ENCODE peak calls at places on chromosomes 12 and 14, in eight cellular contexts. O, F, L, R, N, S, H and E are unnamed samples.

GRCh38 chr14:22471545-22472121 is 117.4 kb downstream of the DAD1 start:
- DNase-seq in O (peak), F (no peak), L (peak), R (peak), N (no peak), S (peak), H (peak), E (no peak)

GRCh38 chr12:116604883-116605641 is 45.9 kb downstream of the MAP1LC3B2 start:
- DNase-seq in O (no peak), F (no peak), L (no peak), R (no peak), N (no peak), S (no peak), H (no peak), E (no peak)

GRCh38 chr12:7916936-7917335 is 19.1 kb downstream of the SLC2A3 start:
- DNase-seq in O (no peak), F (no peak), L (no peak), R (no peak), N (no peak), S (no peak), H (no peak), E (no peak)

GRCh38 chr12:98373019-98373554 is 142.3 kb upstream of the TMPO start:
- DNase-seq in O (peak), F (no peak), L (peak), R (no peak), N (no peak), S (no peak), H (peak), E (no peak)

GRCh38 chr12:42846782-42847181 is 257.2 kb upstream of the PRICKLE1 start:
- DNase-seq in O (no peak), F (no peak), L (no peak), R (no peak), N (no peak), S (no peak), H (no peak), E (no peak)

GRCh38 chr14:95250936-95251335 is 68.8 kb downstream of the CLMN start:
- DNase-seq in O (no peak), F (no peak), L (no peak), R (no peak), N (no peak), S (peak), H (no peak), E (no peak)

GRCh38 chr14:33774866-33775519 is 175.9 kb downstream of the EGLN3 start:
- DNase-seq in O (no peak), F (no peak), L (no peak), R (no peak), N (no peak), S (no peak), H (no peak), E (no peak)

GRCh38 chr12:19894803-19895202 is 455.5 kb downstream of the AEBP2 start:
- DNase-seq in O (no peak), F (no peak), L (no peak), R (no peak), N (no peak), S (no peak), H (no peak), E (no peak)

GRCh38 chr14:61695695-61696527 is 598 bp downstream of the HIF1A start:
- DNase-seq in O (peak), F (peak), L (peak), R (peak), N (peak), S (peak), H (peak), E (peak)

GRCh38 chr14:58455593-58456265 is 28.2 kb downstream of the KIAA0586 start:
- DNase-seq in O (no peak), F (no peak), L (peak), R (no peak), N (no peak), S (no peak), H (no peak), E (no peak)
- TF ChIP-seq EP300 in O (no peak), F (no peak), L (no peak), R (no peak), N (no peak), S (no peak), H (no peak), E (no peak)

GRCh38 chr12:948238-948637 is 1.3 kb downstream of the RAD52 start:
- DNase-seq in O (no peak), F (no peak), L (no peak), R (no peak), N (no peak), S (peak), H (no peak), E (no peak)

GRCh38 chr12:943051-943450 is 6.4 kb downstream of the RAD52 start:
- DNase-seq in O (no peak), F (no peak), L (no peak), R (no peak), N (no peak), S (peak), H (no peak), E (no peak)

GRCh38 chr12:946656-947055 is 2.8 kb downstream of the RAD52 start:
- DNase-seq in O (no peak), F (no peak), L (no peak), R (no peak), N (no peak), S (no peak), H (no peak), E (no peak)

GRCh38 chr12:944201-944600 is 5.3 kb downstream of the RAD52 start:
- DNase-seq in O (no peak), F (no peak), L (no peak), R (no peak), N (no peak), S (peak), H (no peak), E (no peak)

DNA sequence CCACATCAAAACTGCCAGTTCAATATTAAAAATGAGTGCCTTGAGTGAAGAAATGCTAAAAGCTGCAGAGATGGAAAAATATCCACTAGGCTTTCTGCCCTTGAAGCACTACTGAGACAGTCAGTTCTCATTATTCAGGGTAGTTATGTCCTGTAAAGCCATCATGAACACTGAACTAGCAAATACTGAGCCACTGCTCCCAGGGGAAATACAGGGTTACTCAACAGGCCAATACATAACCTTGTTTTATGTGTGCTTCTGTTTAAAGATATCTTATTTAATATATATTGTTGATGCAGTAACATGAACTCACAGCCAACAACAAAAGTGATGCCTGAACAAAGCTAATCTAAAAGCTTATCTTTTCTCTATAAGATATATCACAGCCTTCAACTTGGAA is 3.3 kb downstream of the RAD52 start:
- DNase-seq in O (no peak), F (no peak), L (no peak), R (no peak), N (no peak), S (no peak), H (no peak), E (no peak)
- TF ChIP-seq EP300 in O (no peak), F (no peak), L (no peak), R (no peak), N (no peak), S (no peak), H (no peak), E (no peak)

GRCh38 chr14:100407376-100408102 is 84.4 kb downstream of the SLC25A47 start:
- DNase-seq in O (no peak), F (no peak), L (no peak), R (no peak), N (no peak), S (no peak), H (no peak), E (no peak)

GRCh38 chr14:100406505-100407131 is 83.5 kb downstream of the SLC25A47 start:
- DNase-seq in O (peak), F (no peak), L (peak), R (no peak), N (peak), S (peak), H (no peak), E (no peak)

GRCh38 chr14:100410056-100410565 is 87.0 kb downstream of the SLC25A47 start:
- DNase-seq in O (no peak), F (no peak), L (no peak), R (no peak), N (no peak), S (no peak), H (no peak), E (no peak)

GRCh38 chr14:100409016-100409385 is 85.9 kb downstream of the SLC25A47 start:
- DNase-seq in O (peak), F (no peak), L (no peak), R (no peak), N (no peak), S (no peak), H (peak), E (no peak)

DNA sequence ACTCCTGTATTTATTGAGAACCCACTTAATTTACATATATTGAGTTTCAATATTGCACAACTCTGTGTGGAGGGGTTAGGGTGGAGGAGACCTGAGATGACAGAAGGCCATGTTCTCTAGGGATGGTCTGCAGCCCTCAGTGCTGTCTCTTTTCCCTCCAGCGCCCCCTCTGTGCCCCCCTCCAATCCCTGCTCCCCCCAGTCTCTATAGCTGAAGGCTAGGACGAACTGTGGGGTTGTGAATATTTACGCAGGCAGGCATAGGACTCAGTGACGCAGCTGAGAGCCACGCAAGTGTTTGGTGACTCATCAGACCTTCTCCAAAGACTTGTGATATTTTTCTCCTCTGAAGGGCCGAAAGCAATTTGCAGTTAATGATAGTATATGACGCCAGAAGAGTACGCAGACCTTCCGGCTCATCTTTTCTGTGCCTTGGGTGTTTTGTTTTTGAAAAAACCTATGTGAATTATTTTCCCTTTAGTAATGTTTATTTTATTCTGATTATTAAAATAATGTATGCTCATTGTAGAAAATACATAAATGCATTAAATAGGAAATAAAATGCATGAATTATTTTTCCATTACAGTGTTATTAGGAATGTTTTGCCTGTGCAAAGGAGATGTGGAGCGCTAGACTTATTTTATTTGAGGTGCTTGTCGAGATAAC is 85.3 kb downstream of the SLC25A47 start:
- DNase-seq in O (peak), F (no peak), L (peak), R (no peak), N (no peak), S (no peak), H (no peak), E (no peak)
- TF ChIP-seq EP300 in O (no peak), F (no peak), L (peak), R (no peak), N (no peak), S (no peak), H (no peak), E (no peak)

DNA sequence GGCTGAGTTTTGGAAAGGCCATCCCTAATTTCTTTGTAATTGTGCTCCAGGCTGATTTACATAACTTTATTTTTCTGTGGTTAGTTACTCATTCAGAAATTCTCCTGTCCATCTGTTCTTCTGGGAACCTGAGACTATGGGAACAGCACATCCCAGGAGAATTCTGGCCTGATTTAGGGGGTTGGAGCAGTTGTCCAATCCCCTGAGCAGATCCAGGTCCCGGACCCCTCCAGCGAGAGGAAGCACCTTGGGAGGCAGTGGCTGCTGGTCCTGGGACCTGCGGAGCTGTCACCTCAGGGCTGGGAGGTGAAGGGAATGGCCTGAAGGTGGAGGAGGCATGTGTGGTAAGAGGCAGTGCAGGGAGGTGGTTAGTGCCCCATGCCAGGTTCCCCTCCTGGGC is 40.4 kb downstream of the TSPAN9 start:
- DNase-seq in O (no peak), F (no peak), L (no peak), R (no peak), N (no peak), S (no peak), H (no peak), E (no peak)
- TF ChIP-seq EP300 in O (no peak), F (no peak), L (no peak), R (no peak), N (no peak), S (no peak), H (peak), E (no peak)

DNA sequence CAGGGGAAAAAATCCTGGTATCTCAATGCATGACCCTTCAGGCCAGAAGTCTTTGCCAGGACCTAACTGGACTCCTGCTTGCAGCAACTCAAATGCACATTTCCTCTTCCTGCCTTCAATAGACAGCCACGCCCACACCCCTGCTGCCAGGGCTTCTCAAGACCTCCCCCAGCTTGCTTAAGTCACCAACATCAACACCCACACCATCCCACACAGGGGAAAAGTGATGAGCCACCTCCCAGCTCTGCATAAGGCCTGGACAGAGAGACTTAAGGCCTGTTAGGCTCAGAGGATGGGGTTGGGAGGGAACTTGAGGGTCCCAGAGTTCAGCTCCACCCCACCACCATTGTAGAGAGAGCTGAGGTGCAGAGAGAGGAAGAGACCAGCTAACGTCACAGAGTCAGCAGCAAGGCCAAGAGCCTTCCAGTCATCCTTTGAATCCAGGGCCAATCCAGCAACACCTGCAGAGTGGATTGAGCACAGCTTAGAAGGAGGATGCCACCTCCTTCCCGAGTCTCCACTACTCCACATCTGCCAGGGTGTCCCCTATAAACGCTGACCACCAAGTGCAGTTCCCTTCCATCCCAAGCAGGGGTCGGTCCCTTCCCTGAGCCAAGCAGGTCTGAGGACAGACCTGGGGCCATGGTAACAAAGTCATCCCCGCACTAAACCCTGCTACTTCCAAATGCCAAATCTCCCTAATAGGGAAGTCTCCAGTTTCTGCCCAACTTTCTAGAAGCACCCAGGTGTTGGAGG is 50.0 kb downstream of the KDM2B start:
- DNase-seq in O (peak), F (peak), L (peak), R (no peak), N (peak), S (peak), H (no peak), E (no peak)
- TF ChIP-seq EP300 in O (no peak), F (no peak), L (no peak), R (no peak), N (no peak), S (no peak), H (no peak), E (no peak)

DNA sequence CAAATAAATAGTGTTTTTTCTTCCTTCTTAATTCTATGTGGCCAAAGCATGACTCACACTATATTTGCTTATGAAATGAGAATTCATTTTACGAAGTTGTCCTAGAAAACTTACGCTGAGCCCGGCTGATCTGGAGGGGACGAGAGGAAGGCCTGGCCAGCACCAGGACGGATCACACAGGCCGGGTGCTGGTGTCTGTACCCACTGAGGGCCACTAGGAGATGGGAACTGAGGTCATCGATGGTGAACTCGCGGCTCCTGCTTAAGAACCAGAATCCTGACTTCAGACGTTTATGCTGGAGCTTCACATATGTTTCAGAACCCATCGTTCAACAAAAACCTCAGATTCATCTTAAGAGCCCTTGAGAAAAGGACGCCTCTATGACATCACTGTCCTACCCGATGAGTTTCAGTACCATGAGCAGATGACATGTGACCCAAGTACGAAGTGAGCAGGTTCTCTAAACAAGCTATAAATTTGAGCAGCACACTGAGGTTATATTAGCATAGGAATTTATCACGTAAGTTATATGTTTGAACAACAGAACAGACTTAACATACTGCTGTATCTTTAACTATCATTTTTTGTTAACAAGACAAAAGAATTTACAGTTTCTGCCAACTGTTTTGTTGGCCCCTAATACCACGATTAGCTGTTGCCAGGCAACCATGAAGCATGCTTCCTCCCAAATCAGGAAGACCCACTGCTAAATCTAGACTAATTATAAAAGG is 111.9 kb downstream of the FOXN3 start:
- DNase-seq in O (no peak), F (no peak), L (no peak), R (no peak), N (no peak), S (no peak), H (peak), E (no peak)
- TF ChIP-seq EP300 in O (no peak), F (no peak), L (no peak), R (no peak), N (no peak), S (no peak), H (no peak), E (no peak)

GRCh38 chr14:67785270-67786109 is 30.9 kb downstream of the ZFYVE26 start:
- DNase-seq in O (no peak), F (no peak), L (no peak), R (no peak), N (no peak), S (no peak), H (no peak), E (no peak)
- TF ChIP-seq EP300 in O (no peak), F (no peak), L (no peak), R (no peak), N (no peak), S (no peak), H (no peak), E (no peak)

GRCh38 chr12:117878598-117878997 is 90.2 kb downstream of the KSR2 start:
- DNase-seq in O (no peak), F (no peak), L (no peak), R (no peak), N (no peak), S (no peak), H (no peak), E (no peak)

GRCh38 chr12:117875652-117876491 is 92.9 kb downstream of the KSR2 start:
- DNase-seq in O (no peak), F (no peak), L (no peak), R (peak), N (no peak), S (no peak), H (peak), E (no peak)

GRCh38 chr12:117876492-117876816 is 92.3 kb downstream of the KSR2 start:
- DNase-seq in O (no peak), F (no peak), L (no peak), R (no peak), N (no peak), S (no peak), H (no peak), E (no peak)

GRCh38 chr12:117872521-117873169 is 96.1 kb downstream of the KSR2 start:
- DNase-seq in O (no peak), F (no peak), L (no peak), R (no peak), N (no peak), S (no peak), H (no peak), E (no peak)

GRCh38 chr12:117874842-117875434 is 93.9 kb downstream of the KSR2 start:
- DNase-seq in O (peak), F (no peak), L (peak), R (peak), N (peak), S (peak), H (peak), E (peak)
- TF ChIP-seq EP300 in O (no peak), F (no peak), L (no peak), R (peak), N (no peak), S (no peak), H (no peak), E (no peak)

GRCh38 chr14:99183311-99183710 is 88.7 kb downstream of the BCL11B start:
- DNase-seq in O (no peak), F (no peak), L (no peak), R (no peak), N (no peak), S (no peak), H (no peak), E (no peak)
- TF ChIP-seq EP300 in O (no peak), F (no peak), L (no peak), R (no peak), N (no peak), S (no peak), H (no peak), E (no peak)

GRCh38 chr14:70827366-70828151 is 18.2 kb upstream of the MAP3K9 start:
- DNase-seq in O (no peak), F (no peak), L (no peak), R (no peak), N (no peak), S (no peak), H (no peak), E (no peak)
- TF ChIP-seq EP300 in O (no peak), F (no peak), L (no peak), R (no peak), N (no peak), S (no peak), H (no peak), E (no peak)